ENCODE peak calls at places on chromosome 21, in six cellular contexts. One of them, this sample, is unnamed.

GRCh38 chr21:34808569-34809204 is 139.9 kb downstream of the CLIC6 start:
- DNase-seq in heart left ventricle: no peak
- DNase-seq in tibial nerve: no peak
- DNase-seq in Peyer's patch: no peak
- DNase-seq in fibroblast of lung: peak; percentile 91
- DNase-seq in CD4-positive, CD25-positive, alpha-beta regulatory T cell: no peak
- DNase-seq in this sample: no peak

GRCh38 chr21:18117116-18117515 is 127.5 kb upstream of the CHODL start:
- DNase-seq in fibroblast of lung: no peak
- DNase-seq in Peyer's patch: no peak
- DNase-seq in CD4-positive, CD25-positive, alpha-beta regulatory T cell: no peak
- DNase-seq in heart left ventricle: no peak
- DNase-seq in tibial nerve: no peak
- DNase-seq in this sample: no peak

GRCh38 chr21:17598437-17598836 is 14.3 kb downstream of the BTG3 start:
- DNase-seq in Peyer's patch: no peak
- DNase-seq in CD4-positive, CD25-positive, alpha-beta regulatory T cell: peak; percentile 34
- DNase-seq in tibial nerve: no peak
- DNase-seq in fibroblast of lung: no peak
- DNase-seq in heart left ventricle: no peak
- DNase-seq in this sample: no peak

GRCh38 chr21:31041295-31042079 is 3.2 kb upstream of the KRTAP19-8 start:
- DNase-seq in CD4-positive, CD25-positive, alpha-beta regulatory T cell: no peak
- DNase-seq in fibroblast of lung: no peak
- DNase-seq in Peyer's patch: no peak
- DNase-seq in tibial nerve: no peak
- DNase-seq in heart left ventricle: no peak
- DNase-seq in this sample: no peak

GRCh38 chr21:27674037-27674436 is 707.1 kb upstream of the ADAMTS5 start:
- DNase-seq in Peyer's patch: no peak
- DNase-seq in tibial nerve: no peak
- DNase-seq in CD4-positive, CD25-positive, alpha-beta regulatory T cell: no peak
- DNase-seq in heart left ventricle: no peak
- DNase-seq in fibroblast of lung: peak; percentile 77
- DNase-seq in this sample: no peak

GRCh38 chr21:44370027-44370735 is 16.8 kb downstream of the TRPM2 start:
- DNase-seq in fibroblast of lung: peak; percentile 5
- DNase-seq in CD4-positive, CD25-positive, alpha-beta regulatory T cell: no peak
- DNase-seq in tibial nerve: no peak
- DNase-seq in heart left ventricle: peak; percentile 4
- DNase-seq in Peyer's patch: peak; percentile 54
- DNase-seq in this sample: peak; percentile 46

GRCh38 chr21:37245151-37245550 is 22.0 kb downstream of the VPS26C start:
- DNase-seq in fibroblast of lung: no peak
- DNase-seq in Peyer's patch: no peak
- DNase-seq in tibial nerve: no peak
- DNase-seq in CD4-positive, CD25-positive, alpha-beta regulatory T cell: peak; percentile 16
- DNase-seq in heart left ventricle: no peak
- DNase-seq in this sample: no peak

GRCh38 chr21:44749116-44749758 is 37.9 kb upstream of the TSPEAR start:
- DNase-seq in Peyer's patch: no peak
- DNase-seq in tibial nerve: no peak
- DNase-seq in heart left ventricle: no peak
- DNase-seq in fibroblast of lung: no peak
- DNase-seq in CD4-positive, CD25-positive, alpha-beta regulatory T cell: no peak
- DNase-seq in this sample: no peak

GRCh38 chr21:8989261-8989882 is 1532.0 kb upstream of the TPTE start:
- DNase-seq in heart left ventricle: no peak
- DNase-seq in Peyer's patch: no peak
- DNase-seq in CD4-positive, CD25-positive, alpha-beta regulatory T cell: no peak
- DNase-seq in tibial nerve: no peak
- DNase-seq in fibroblast of lung: no peak
- DNase-seq in this sample: no peak

GRCh38 chr21:44681861-44682579 is at the start of gene KRTAP12-1:
- DNase-seq in CD4-positive, CD25-positive, alpha-beta regulatory T cell: no peak
- DNase-seq in Peyer's patch: no peak
- DNase-seq in heart left ventricle: no peak
- DNase-seq in tibial nerve: no peak
- DNase-seq in fibroblast of lung: no peak
- DNase-seq in this sample: no peak

GRCh38 chr21:45768011-45768740 is 124.7 kb downstream of the PCBP3 start:
- DNase-seq in heart left ventricle: no peak
- DNase-seq in CD4-positive, CD25-positive, alpha-beta regulatory T cell: peak; percentile 24
- DNase-seq in tibial nerve: no peak
- DNase-seq in fibroblast of lung: peak; percentile 21
- DNase-seq in Peyer's patch: no peak
- DNase-seq in this sample: no peak

GRCh38 chr21:42081931-42082381 is 10.8 kb downstream of the UMODL1 start:
- DNase-seq in fibroblast of lung: no peak
- DNase-seq in tibial nerve: no peak
- DNase-seq in Peyer's patch: no peak
- DNase-seq in CD4-positive, CD25-positive, alpha-beta regulatory T cell: no peak
- DNase-seq in heart left ventricle: no peak
- DNase-seq in this sample: no peak

GRCh38 chr21:42082501-42083360 is 11.6 kb downstream of the UMODL1 start:
- DNase-seq in tibial nerve: no peak
- DNase-seq in Peyer's patch: no peak
- DNase-seq in CD4-positive, CD25-positive, alpha-beta regulatory T cell: no peak
- DNase-seq in fibroblast of lung: no peak
- DNase-seq in heart left ventricle: no peak
- DNase-seq in this sample: no peak

GRCh38 chr21:42085246-42086077 is 14.3 kb downstream of the UMODL1 start:
- DNase-seq in Peyer's patch: no peak
- DNase-seq in tibial nerve: no peak
- DNase-seq in CD4-positive, CD25-positive, alpha-beta regulatory T cell: no peak
- DNase-seq in heart left ventricle: no peak
- DNase-seq in fibroblast of lung: no peak
- DNase-seq in this sample: no peak

GRCh38 chr21:42084079-42084478 is 13.0 kb downstream of the UMODL1 start:
- DNase-seq in tibial nerve: no peak
- DNase-seq in fibroblast of lung: no peak
- DNase-seq in Peyer's patch: no peak
- DNase-seq in heart left ventricle: no peak
- DNase-seq in CD4-positive, CD25-positive, alpha-beta regulatory T cell: no peak
- DNase-seq in this sample: no peak

GRCh38 chr21:42083361-42083690 is 12.2 kb downstream of the UMODL1 start:
- DNase-seq in CD4-positive, CD25-positive, alpha-beta regulatory T cell: no peak
- DNase-seq in heart left ventricle: no peak
- DNase-seq in fibroblast of lung: no peak
- DNase-seq in Peyer's patch: no peak
- DNase-seq in tibial nerve: no peak
- DNase-seq in this sample: no peak
- H3K4me1 ChIP-seq in CD4-positive, CD25-positive, alpha-beta regulatory T cell: no peaks in the 10 kb centered on the region
- H3K4me1 ChIP-seq in heart left ventricle: no peaks in the 10 kb centered on the region
- H3K4me1 ChIP-seq in fibroblast of lung: no peaks in the 10 kb centered on the region
- H3K4me1 ChIP-seq in Peyer's patch: no peaks in the 10 kb centered on the region
- H3K4me1 ChIP-seq in tibial nerve: peaks cover 21% of the 10 kb centered on the region
- H3K4me1 ChIP-seq in this sample: peaks cover 3% of the 10 kb centered on the region

GRCh38 chr21:38268859-38269566 is 12.2 kb downstream of the KCNJ15 start:
- DNase-seq in fibroblast of lung: no peak
- DNase-seq in CD4-positive, CD25-positive, alpha-beta regulatory T cell: no peak
- DNase-seq in heart left ventricle: no peak
- DNase-seq in Peyer's patch: no peak
- DNase-seq in tibial nerve: no peak
- DNase-seq in this sample: no peak
- H3K4me1 ChIP-seq in fibroblast of lung: peaks cover 10% of the 10 kb centered on the region
- H3K4me1 ChIP-seq in CD4-positive, CD25-positive, alpha-beta regulatory T cell: no peaks in the 10 kb centered on the region
- H3K4me1 ChIP-seq in heart left ventricle: no peaks in the 10 kb centered on the region
- H3K4me1 ChIP-seq in Peyer's patch: no peaks in the 10 kb centered on the region
- H3K4me1 ChIP-seq in tibial nerve: peaks cover 23% of the 10 kb centered on the region
- H3K4me1 ChIP-seq in this sample: no peaks in the 10 kb centered on the region

GRCh38 chr21:32426066-32426465 is 13.6 kb downstream of the EVA1C start:
- DNase-seq in Peyer's patch: no peak
- DNase-seq in heart left ventricle: no peak
- DNase-seq in fibroblast of lung: no peak
- DNase-seq in tibial nerve: no peak
- DNase-seq in CD4-positive, CD25-positive, alpha-beta regulatory T cell: no peak
- DNase-seq in this sample: no peak

GRCh38 chr21:32425628-32426027 is 13.1 kb downstream of the EVA1C start:
- DNase-seq in heart left ventricle: no peak
- DNase-seq in CD4-positive, CD25-positive, alpha-beta regulatory T cell: no peak
- DNase-seq in tibial nerve: no peak
- DNase-seq in fibroblast of lung: no peak
- DNase-seq in Peyer's patch: no peak
- DNase-seq in this sample: no peak

GRCh38 chr21:32427958-32428623 is 15.6 kb downstream of the EVA1C start:
- DNase-seq in tibial nerve: no peak
- DNase-seq in Peyer's patch: no peak
- DNase-seq in fibroblast of lung: no peak
- DNase-seq in heart left ventricle: no peak
- DNase-seq in CD4-positive, CD25-positive, alpha-beta regulatory T cell: no peak
- DNase-seq in this sample: no peak

GRCh38 chr21:32424674-32425073 is 12.2 kb downstream of the EVA1C start:
- DNase-seq in Peyer's patch: no peak
- DNase-seq in heart left ventricle: no peak
- DNase-seq in tibial nerve: no peak
- DNase-seq in fibroblast of lung: peak; percentile 26
- DNase-seq in CD4-positive, CD25-positive, alpha-beta regulatory T cell: no peak
- DNase-seq in this sample: no peak

GRCh38 chr21:32426592-32427051 is 14.1 kb downstream of the EVA1C start:
- DNase-seq in fibroblast of lung: peak; percentile 19
- DNase-seq in CD4-positive, CD25-positive, alpha-beta regulatory T cell: no peak
- DNase-seq in heart left ventricle: no peak
- DNase-seq in Peyer's patch: no peak
- DNase-seq in tibial nerve: no peak
- DNase-seq in this sample: no peak
- H3K4me1 ChIP-seq in fibroblast of lung: peaks cover 4% of the 10 kb centered on the region
- H3K4me1 ChIP-seq in CD4-positive, CD25-positive, alpha-beta regulatory T cell: no peaks in the 10 kb centered on the region
- H3K4me1 ChIP-seq in heart left ventricle: no peaks in the 10 kb centered on the region
- H3K4me1 ChIP-seq in Peyer's patch: no peaks in the 10 kb centered on the region
- H3K4me1 ChIP-seq in tibial nerve: peaks cover 43% of the 10 kb centered on the region
- H3K4me1 ChIP-seq in this sample: no peaks in the 10 kb centered on the region

GRCh38 chr21:43361493-43362296 is 65.2 kb downstream of the SIK1 start:
- DNase-seq in fibroblast of lung: peak; percentile 69
- DNase-seq in tibial nerve: peak; percentile 47
- DNase-seq in CD4-positive, CD25-positive, alpha-beta regulatory T cell: peak; percentile 87
- DNase-seq in Peyer's patch: no peak
- DNase-seq in heart left ventricle: peak; percentile 81
- DNase-seq in this sample: peak; percentile 33
- H3K4me1 ChIP-seq in fibroblast of lung: peaks cover 4% of the 10 kb centered on the region
- H3K4me1 ChIP-seq in tibial nerve: peaks cover 18% of the 10 kb centered on the region
- H3K4me1 ChIP-seq in CD4-positive, CD25-positive, alpha-beta regulatory T cell: peaks cover 23% of the 10 kb centered on the region
- H3K4me1 ChIP-seq in Peyer's patch: peaks cover 8% of the 10 kb centered on the region
- H3K4me1 ChIP-seq in heart left ventricle: peaks cover 21% of the 10 kb centered on the region
- H3K4me1 ChIP-seq in this sample: peaks cover 26% of the 10 kb centered on the region

GRCh38 chr21:14616303-14617039 is 70.4 kb upstream of the SAMSN1 start:
- DNase-seq in heart left ventricle: no peak
- DNase-seq in CD4-positive, CD25-positive, alpha-beta regulatory T cell: no peak
- DNase-seq in Peyer's patch: no peak
- DNase-seq in fibroblast of lung: no peak
- DNase-seq in tibial nerve: no peak
- DNase-seq in this sample: no peak
- H3K4me1 ChIP-seq in heart left ventricle: no peaks in the 10 kb centered on the region
- H3K4me1 ChIP-seq in CD4-positive, CD25-positive, alpha-beta regulatory T cell: no peaks in the 10 kb centered on the region
- H3K4me1 ChIP-seq in Peyer's patch: no peaks in the 10 kb centered on the region
- H3K4me1 ChIP-seq in fibroblast of lung: no peaks in the 10 kb centered on the region
- H3K4me1 ChIP-seq in tibial nerve: no peaks in the 10 kb centered on the region
- H3K4me1 ChIP-seq in this sample: no peaks in the 10 kb centered on the region

GRCh38 chr21:33685613-33686197 is 43.4 kb downstream of the ITSN1 start:
- DNase-seq in fibroblast of lung: peak; percentile 46
- DNase-seq in heart left ventricle: no peak
- DNase-seq in Peyer's patch: no peak
- DNase-seq in tibial nerve: no peak
- DNase-seq in CD4-positive, CD25-positive, alpha-beta regulatory T cell: no peak
- DNase-seq in this sample: no peak

GRCh38 chr21:33680870-33681269 is 38.6 kb downstream of the ITSN1 start:
- DNase-seq in fibroblast of lung: no peak
- DNase-seq in heart left ventricle: no peak
- DNase-seq in CD4-positive, CD25-positive, alpha-beta regulatory T cell: no peak
- DNase-seq in tibial nerve: no peak
- DNase-seq in Peyer's patch: no peak
- DNase-seq in this sample: no peak

GRCh38 chr21:33684923-33685560 is 42.7 kb downstream of the ITSN1 start:
- DNase-seq in CD4-positive, CD25-positive, alpha-beta regulatory T cell: no peak
- DNase-seq in Peyer's patch: no peak
- DNase-seq in fibroblast of lung: no peak
- DNase-seq in heart left ventricle: no peak
- DNase-seq in tibial nerve: no peak
- DNase-seq in this sample: no peak

GRCh38 chr21:33684068-33684467 is 41.8 kb downstream of the ITSN1 start:
- DNase-seq in tibial nerve: no peak
- DNase-seq in fibroblast of lung: no peak
- DNase-seq in heart left ventricle: no peak
- DNase-seq in Peyer's patch: no peak
- DNase-seq in CD4-positive, CD25-positive, alpha-beta regulatory T cell: no peak
- DNase-seq in this sample: no peak

DNA sequence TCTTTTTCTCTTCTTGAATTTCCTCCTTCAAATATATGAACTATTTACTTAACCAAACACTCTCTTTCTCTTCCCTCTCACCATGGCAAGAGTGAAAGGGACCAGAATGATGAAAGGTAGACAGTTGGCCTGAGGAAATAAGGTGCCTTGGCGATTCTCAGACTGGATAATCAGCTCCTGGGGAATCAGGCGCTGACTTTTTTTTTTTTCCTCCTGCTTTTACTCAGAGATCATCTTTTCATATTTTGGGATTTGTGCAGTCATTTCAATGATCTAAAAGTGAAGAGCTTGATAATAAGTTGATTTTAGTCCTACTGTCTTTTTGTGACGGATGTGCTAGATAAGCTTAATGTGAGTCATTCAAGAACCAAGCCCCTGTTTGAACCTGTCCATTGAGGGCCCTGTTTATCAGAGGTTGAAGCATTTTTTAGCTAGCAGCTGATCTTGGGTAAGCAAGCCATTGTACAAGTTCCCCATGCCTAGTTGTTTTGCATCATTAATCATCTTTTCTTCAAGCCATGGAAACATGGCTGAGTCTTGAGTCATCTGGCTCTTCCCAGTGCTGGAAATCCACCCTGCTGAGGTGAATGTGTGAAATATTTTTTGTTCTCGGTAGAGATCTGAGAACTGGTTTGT is 40.8 kb downstream of the ITSN1 start:
- DNase-seq in fibroblast of lung: peak; percentile 77
- DNase-seq in Peyer's patch: no peak
- DNase-seq in CD4-positive, CD25-positive, alpha-beta regulatory T cell: no peak
- DNase-seq in tibial nerve: no peak
- DNase-seq in heart left ventricle: no peak
- DNase-seq in this sample: no peak
- H3K4me1 ChIP-seq in fibroblast of lung: peaks cover 18% of the 10 kb centered on the region
- H3K4me1 ChIP-seq in Peyer's patch: no peaks in the 10 kb centered on the region
- H3K4me1 ChIP-seq in CD4-positive, CD25-positive, alpha-beta regulatory T cell: no peaks in the 10 kb centered on the region
- H3K4me1 ChIP-seq in tibial nerve: peaks cover 63% of the 10 kb centered on the region
- H3K4me1 ChIP-seq in heart left ventricle: peaks cover 12% of the 10 kb centered on the region
- H3K4me1 ChIP-seq in this sample: no peaks in the 10 kb centered on the region

GRCh38 chr21:42411197-42411869 is 7.6 kb downstream of the UBASH3A start:
- DNase-seq in Peyer's patch: no peak
- DNase-seq in CD4-positive, CD25-positive, alpha-beta regulatory T cell: peak; percentile 56
- DNase-seq in tibial nerve: no peak
- DNase-seq in heart left ventricle: no peak
- DNase-seq in fibroblast of lung: no peak
- DNase-seq in this sample: no peak
- H3K4me1 ChIP-seq in Peyer's patch: no peaks in the 10 kb centered on the region
- H3K4me1 ChIP-seq in CD4-positive, CD25-positive, alpha-beta regulatory T cell: peaks cover 86% of the 10 kb centered on the region
- H3K4me1 ChIP-seq in tibial nerve: no peaks in the 10 kb centered on the region
- H3K4me1 ChIP-seq in heart left ventricle: no peaks in the 10 kb centered on the region
- H3K4me1 ChIP-seq in fibroblast of lung: no peaks in the 10 kb centered on the region
- H3K4me1 ChIP-seq in this sample: peaks cover 98% of the 10 kb centered on the region